ENCODE peak calls at places on chromosomes 3 and 15, in ten cellular contexts. O, D, I, S, N, G, R, X, L and M are unnamed samples.

GRCh38 chr3:57557088-57557537 is 1.0 kb downstream of the PDE12 start:
- DNase-seq in N (peak), R (peak), S (no peak), G (peak), D (no peak), O (peak), X (no peak), I (no peak), L (peak), M (peak)

GRCh38 chr15:38389924-38390542 is 63.9 kb upstream of the FAM98B start:
- DNase-seq in I (peak), O (peak), G (peak), N (peak), L (peak), S (no peak), D (peak), R (peak), X (no peak), M (peak)

GRCh38 chr3:124295358-124295757 is 303.4 kb upstream of the ROPN1 start:
- DNase-seq in R (no peak), S (no peak), X (no peak), D (no peak), L (no peak), I (no peak), O (no peak), G (no peak), N (no peak), M (no peak)

GRCh38 chr3:149596136-149596770 is 61.6 kb downstream of the WWTR1 start:
- DNase-seq in X (no peak), S (no peak), I (no peak), G (no peak), D (no peak), R (peak), L (no peak), O (no peak), N (no peak), M (no peak)

GRCh38 chr15:39786444-39787056 is 3.9 kb upstream of the FSIP1 start:
- DNase-seq in O (peak), X (no peak), S (peak), L (no peak), G (no peak), R (peak), I (peak), D (peak), N (peak), M (peak)

GRCh38 chr15:65766422-65767263 is 25.4 kb downstream of the DENND4A start:
- DNase-seq in D (peak), I (peak), X (no peak), L (no peak), R (no peak), S (no peak), G (no peak), O (peak), N (no peak), M (no peak)

GRCh38 chr3:110799236-110799635 is 272.4 kb upstream of the NECTIN3 start:
- DNase-seq in L (no peak), S (no peak), O (peak), R (peak), G (no peak), D (no peak), X (no peak), I (no peak), N (no peak), M (no peak)

GRCh38 chr3:36365829-36366228 is 14.5 kb upstream of the STAC start:
- DNase-seq in N (no peak), X (no peak), O (no peak), D (no peak), S (no peak), L (no peak), G (no peak), I (no peak), R (no peak), M (no peak)

GRCh38 chr3:188360364-188360881 is 206.5 kb downstream of the LPP start:
- DNase-seq in I (no peak), L (no peak), S (no peak), D (no peak), N (no peak), R (no peak), G (no peak), O (no peak), X (no peak), M (no peak)

GRCh38 chr3:85164446-85164845 is 205.7 kb downstream of the CADM2 start:
- DNase-seq in X (no peak), G (no peak), L (no peak), S (no peak), I (no peak), O (no peak), N (no peak), D (no peak), R (no peak), M (no peak)